ENCODE peak calls at places on chromosomes 4 and X, in five cellular contexts. One of them, this sample, is unnamed.
A peak's percentile ranks its signal among the peaks of the same experiment; 100 is the strongest.

GRCh38 chr4:164337219-164337944 is 416.5 kb upstream of the SMIM31 start:
- DNase-seq in MM.1S: no peak
- DNase-seq in mesenchymal stem cell: no peak
- DNase-seq in IMR-90: no peak
- DNase-seq in HCT116: no peak
- DNase-seq in this sample: no peak

GRCh38 chr4:185218312-185218711 is 8.9 kb downstream of the SNX25 start:
- DNase-seq in HCT116: no peak
- DNase-seq in mesenchymal stem cell: no peak
- DNase-seq in IMR-90: no peak
- DNase-seq in MM.1S: no peak
- DNase-seq in this sample: no peak

GRCh38 chrX:48043056-48043455 is 28.4 kb downstream of the ZNF630 start:
- DNase-seq in HCT116: no peak
- DNase-seq in IMR-90: no peak
- DNase-seq in mesenchymal stem cell: no peak
- DNase-seq in MM.1S: no peak
- DNase-seq in this sample: no peak

GRCh38 chrX:40167240-40168182 is 69.8 kb upstream of the BCOR start:
- DNase-seq in MM.1S: no peak
- DNase-seq in HCT116: no peak
- DNase-seq in IMR-90: no peak
- DNase-seq in mesenchymal stem cell: peak; percentile 57
- DNase-seq in this sample: no peak

GRCh38 chr4:128782875-128783614 is 26.5 kb upstream of the JADE1 start:
- DNase-seq in mesenchymal stem cell: no peak
- DNase-seq in HCT116: no peak
- DNase-seq in MM.1S: no peak
- DNase-seq in IMR-90: peak; percentile 58
- DNase-seq in this sample: peak; percentile 5

GRCh38 chr4:23373269-23373668 is 516.6 kb downstream of the PPARGC1A start:
- DNase-seq in HCT116: no peak
- DNase-seq in mesenchymal stem cell: peak; percentile 20
- DNase-seq in MM.1S: no peak
- DNase-seq in IMR-90: peak; percentile 4
- DNase-seq in this sample: peak; percentile 48

GRCh38 chrX:101357166-101357795 is 8.7 kb upstream of the TIMM8A start:
- DNase-seq in IMR-90: peak; percentile 12
- DNase-seq in mesenchymal stem cell: peak; percentile 28
- DNase-seq in HCT116: peak; percentile 18
- DNase-seq in MM.1S: peak; percentile 33
- DNase-seq in this sample: no peak

GRCh38 chr4:67533112-67533511 is 12.2 kb downstream of the CENPC start:
- DNase-seq in mesenchymal stem cell: no peak
- DNase-seq in MM.1S: no peak
- DNase-seq in IMR-90: no peak
- DNase-seq in HCT116: no peak
- DNase-seq in this sample: no peak

GRCh38 chr4:53861856-53862610 is 202.4 kb downstream of the CHIC2 start:
- DNase-seq in MM.1S: no peak
- DNase-seq in mesenchymal stem cell: peak; percentile 91
- DNase-seq in HCT116: no peak
- DNase-seq in IMR-90: peak; percentile 96
- DNase-seq in this sample: peak; percentile 67

GRCh38 chr4:186405957-186406356 is 140.0 kb downstream of the F11 start:
- DNase-seq in MM.1S: no peak
- DNase-seq in HCT116: no peak
- DNase-seq in mesenchymal stem cell: no peak
- DNase-seq in IMR-90: no peak
- DNase-seq in this sample: no peak
- H2AFZ ChIP-seq in MM.1S: no peak overlapping the region
- H2AFZ ChIP-seq in HCT116: no peak overlapping the region
- H2AFZ ChIP-seq in mesenchymal stem cell: no peak overlapping the region
- H2AFZ ChIP-seq in IMR-90: peak overlapping the region; percentile 51
- H2AFZ ChIP-seq in this sample: no peak overlapping the region

DNA sequence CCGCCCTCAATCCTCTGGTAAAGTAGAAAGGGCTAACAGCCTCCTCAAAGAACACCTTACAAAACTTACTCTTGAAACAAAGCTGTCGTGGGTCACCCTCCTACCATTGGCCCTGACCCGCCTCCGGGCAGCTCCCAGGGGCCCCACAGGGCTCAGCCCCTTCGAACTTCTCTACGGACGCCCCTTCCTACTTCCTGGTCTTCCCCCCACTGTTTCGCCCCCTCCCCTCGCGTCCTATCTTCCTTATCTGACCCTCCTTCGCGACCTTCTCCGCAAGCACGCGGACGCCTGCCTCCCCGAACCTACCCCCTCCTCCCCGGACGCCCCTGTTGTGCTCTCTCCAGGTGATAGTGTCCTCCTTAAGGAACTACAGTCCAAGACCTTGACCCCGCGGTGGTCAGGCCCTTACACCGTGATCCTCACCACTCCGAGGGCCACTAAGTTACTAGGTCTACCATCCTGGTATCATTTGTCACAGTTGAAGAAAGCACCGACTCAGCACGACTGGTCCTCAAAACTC is 963.1 kb downstream of the RPA4 start:
- DNase-seq in mesenchymal stem cell: no peak
- DNase-seq in IMR-90: no peak
- DNase-seq in HCT116: no peak
- DNase-seq in MM.1S: no peak
- DNase-seq in this sample: no peak
- H3K9me3 ChIP-seq in mesenchymal stem cell: peaks cover 7% of the 10 kb centered on the region
- H3K9me3 ChIP-seq in IMR-90: peaks cover 48% of the 10 kb centered on the region
- H3K9me3 ChIP-seq in HCT116: no peaks in the 10 kb centered on the region
- H3K9me3 ChIP-seq in MM.1S: no peaks in the 10 kb centered on the region
- H3K9me3 ChIP-seq in this sample: peaks cover 38% of the 10 kb centered on the region

DNA sequence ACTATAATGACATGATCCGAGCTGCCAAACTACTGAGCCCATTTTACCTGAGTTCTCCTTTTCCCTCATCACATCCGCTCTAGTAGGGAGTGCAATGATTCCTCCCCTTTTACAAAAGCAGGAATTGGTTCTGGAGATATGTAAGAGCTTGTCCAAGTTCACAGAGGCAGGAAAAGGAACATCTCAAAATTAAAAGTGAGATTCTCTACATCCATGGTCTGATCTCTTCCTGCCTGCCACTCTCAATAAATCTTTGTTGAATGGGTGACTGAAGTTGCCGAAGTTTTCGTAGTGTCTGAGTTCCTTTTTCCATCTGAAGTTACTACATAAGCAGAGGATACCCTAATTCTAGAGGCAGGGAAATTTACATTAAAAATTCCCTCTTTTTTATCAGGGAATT is at the start of gene FGFBP1:
- DNase-seq in IMR-90: no peak
- DNase-seq in mesenchymal stem cell: no peak
- DNase-seq in HCT116: no peak
- DNase-seq in MM.1S: no peak
- DNase-seq in this sample: no peak
- H3K9ac ChIP-seq in IMR-90: no peak within 1 kb of the TSS
- H3K9ac ChIP-seq in mesenchymal stem cell: no peak within 1 kb of the TSS
- H3K9ac ChIP-seq in HCT116: peak within 1 kb of the TSS; percentile 41
- H3K9ac ChIP-seq in MM.1S: no peak within 1 kb of the TSS
- H3K9ac ChIP-seq in this sample: peak within 1 kb of the TSS; percentile 77

GRCh38 chr4:158993895-158994294 is 109.0 kb upstream of the RAPGEF2 start:
- DNase-seq in MM.1S: no peak
- DNase-seq in IMR-90: no peak
- DNase-seq in HCT116: no peak
- DNase-seq in mesenchymal stem cell: no peak
- DNase-seq in this sample: no peak
- H2AFZ ChIP-seq in MM.1S: no peak overlapping the region
- H2AFZ ChIP-seq in IMR-90: no peak overlapping the region
- H2AFZ ChIP-seq in HCT116: no peak overlapping the region
- H2AFZ ChIP-seq in mesenchymal stem cell: no peak overlapping the region
- H2AFZ ChIP-seq in this sample: no peak overlapping the region

GRCh38 chrX:149881081-149881711 is at the start of gene MAGEA8:
- DNase-seq in IMR-90: no peak
- DNase-seq in HCT116: no peak
- DNase-seq in MM.1S: no peak
- DNase-seq in mesenchymal stem cell: no peak
- DNase-seq in this sample: no peak
- H3K9me3 ChIP-seq in IMR-90: no peaks in the 10 kb centered on the region
- H3K9me3 ChIP-seq in HCT116: no peaks in the 10 kb centered on the region
- H3K9me3 ChIP-seq in MM.1S: no peaks in the 10 kb centered on the region
- H3K9me3 ChIP-seq in mesenchymal stem cell: no peaks in the 10 kb centered on the region
- H3K9me3 ChIP-seq in this sample: peaks cover 7% of the 10 kb centered on the region

GRCh38 chrX:17860811-17861495 is at the start of gene RAI2:
- DNase-seq in HCT116: no peak
- DNase-seq in mesenchymal stem cell: no peak
- DNase-seq in IMR-90: no peak
- DNase-seq in MM.1S: no peak
- DNase-seq in this sample: no peak
- H3K9ac ChIP-seq in HCT116: no peak within 1 kb of the TSS
- H3K9ac ChIP-seq in mesenchymal stem cell: peak within 1 kb of the TSS; percentile 70
- H3K9ac ChIP-seq in IMR-90: no peak within 1 kb of the TSS
- H3K9ac ChIP-seq in MM.1S: no peak within 1 kb of the TSS
- H3K9ac ChIP-seq in this sample: no peak within 1 kb of the TSS

GRCh38 chrX:134548257-134548732 is 88.3 kb downstream of the HPRT1 start:
- DNase-seq in mesenchymal stem cell: peak; percentile 31
- DNase-seq in HCT116: no peak
- DNase-seq in IMR-90: no peak
- DNase-seq in MM.1S: peak; percentile 26
- DNase-seq in this sample: no peak
- H2AFZ ChIP-seq in mesenchymal stem cell: no peak overlapping the region
- H2AFZ ChIP-seq in HCT116: no peak overlapping the region
- H2AFZ ChIP-seq in IMR-90: no peak overlapping the region
- H2AFZ ChIP-seq in MM.1S: peak overlapping the region; percentile 82
- H2AFZ ChIP-seq in this sample: peak overlapping the region; percentile 87

DNA sequence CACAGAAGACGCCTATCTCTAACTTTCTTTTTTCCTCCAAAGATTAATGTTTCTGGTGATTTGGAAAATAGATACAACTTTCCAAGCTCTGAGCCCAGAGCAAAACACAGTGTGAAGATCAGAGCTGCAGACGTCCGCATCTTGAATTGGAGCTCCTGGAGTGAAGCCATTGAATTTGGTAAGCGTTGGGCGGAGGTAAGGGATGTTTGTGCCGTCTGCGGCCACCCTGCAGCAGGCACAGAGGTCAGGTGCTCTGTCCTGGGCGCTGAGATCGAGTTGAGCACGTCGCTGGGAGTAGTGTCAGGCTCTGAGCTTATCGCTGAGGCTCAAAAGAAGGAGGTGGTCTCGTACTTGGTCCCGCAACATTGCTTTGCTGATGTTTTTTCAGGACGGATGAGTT is 31.8 kb downstream of the CSF2RA start:
- DNase-seq in HCT116: no peak
- DNase-seq in mesenchymal stem cell: no peak
- DNase-seq in IMR-90: no peak
- DNase-seq in MM.1S: no peak
- DNase-seq in this sample: no peak
- H3K9me3 ChIP-seq in HCT116: no peaks in the 10 kb centered on the region
- H3K9me3 ChIP-seq in mesenchymal stem cell: peaks cover 4% of the 10 kb centered on the region
- H3K9me3 ChIP-seq in IMR-90: peaks cover 21% of the 10 kb centered on the region
- H3K9me3 ChIP-seq in MM.1S: no peaks in the 10 kb centered on the region
- H3K9me3 ChIP-seq in this sample: peaks cover 12% of the 10 kb centered on the region

GRCh38 chr4:139028191-139028661 is 12.6 kb downstream of the NOCT start:
- DNase-seq in MM.1S: peak; percentile 75
- DNase-seq in mesenchymal stem cell: no peak
- DNase-seq in IMR-90: no peak
- DNase-seq in HCT116: no peak
- DNase-seq in this sample: no peak

GRCh38 chr4:139035650-139036049 is 20.1 kb downstream of the NOCT start:
- DNase-seq in HCT116: no peak
- DNase-seq in MM.1S: no peak
- DNase-seq in IMR-90: no peak
- DNase-seq in mesenchymal stem cell: no peak
- DNase-seq in this sample: no peak

GRCh38 chr4:139025841-139026240 is 10.3 kb downstream of the NOCT start:
- DNase-seq in HCT116: no peak
- DNase-seq in MM.1S: no peak
- DNase-seq in IMR-90: peak; percentile 28
- DNase-seq in mesenchymal stem cell: no peak
- DNase-seq in this sample: no peak

GRCh38 chr4:139027771-139028170 is 12.2 kb downstream of the NOCT start:
- DNase-seq in mesenchymal stem cell: no peak
- DNase-seq in IMR-90: peak; percentile 70
- DNase-seq in MM.1S: no peak
- DNase-seq in HCT116: no peak
- DNase-seq in this sample: no peak

DNA sequence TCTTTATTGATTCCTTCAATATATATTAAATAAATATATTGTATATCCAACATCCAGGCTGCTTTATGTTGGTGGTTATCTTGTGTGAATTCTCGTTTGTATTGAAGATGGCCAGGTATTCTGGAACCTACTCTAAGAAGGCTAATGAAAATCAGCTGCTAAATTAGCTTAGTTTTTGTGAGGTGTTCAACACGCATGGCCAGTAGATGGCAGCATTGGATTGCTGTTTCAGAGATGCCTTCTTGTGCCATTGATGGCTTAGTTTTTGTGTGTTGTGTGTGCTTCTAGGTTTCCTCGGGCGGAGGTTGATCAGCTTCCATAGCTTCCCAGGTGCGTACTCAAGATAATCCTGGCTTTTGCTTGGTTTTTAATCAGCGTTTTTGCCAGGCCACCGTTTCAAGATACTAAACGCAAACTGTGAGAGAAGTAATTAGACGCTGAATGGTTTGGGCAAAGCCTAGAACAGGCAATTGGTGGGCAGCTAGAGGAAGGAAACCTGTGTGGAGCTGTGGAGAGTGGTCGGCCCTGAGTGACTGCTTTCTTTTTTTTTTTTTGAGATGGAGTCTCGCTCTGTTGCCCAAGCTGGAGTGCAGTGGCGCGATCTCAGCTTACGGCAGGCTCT is 15.1 kb downstream of the NOCT start:
- DNase-seq in HCT116: peak; percentile 61
- DNase-seq in IMR-90: peak; percentile 83
- DNase-seq in MM.1S: peak; percentile 79
- DNase-seq in mesenchymal stem cell: peak; percentile 84
- DNase-seq in this sample: peak; percentile 66
- H3K9ac ChIP-seq in HCT116: no peak overlapping the region
- H3K9ac ChIP-seq in IMR-90: no peak overlapping the region
- H3K9ac ChIP-seq in MM.1S: no peak overlapping the region
- H3K9ac ChIP-seq in mesenchymal stem cell: no peak overlapping the region
- H3K9ac ChIP-seq in this sample: no peak overlapping the region

GRCh38 chrX:109732319-109732779 is 708 bp downstream of the ACSL4 start:
- DNase-seq in MM.1S: peak; percentile 12
- DNase-seq in IMR-90: peak; percentile 59
- DNase-seq in HCT116: no peak
- DNase-seq in mesenchymal stem cell: peak; percentile 53
- DNase-seq in this sample: peak; percentile 39
- H2AFZ ChIP-seq in MM.1S: peak overlapping the region; percentile 73
- H2AFZ ChIP-seq in IMR-90: peak overlapping the region; percentile 86
- H2AFZ ChIP-seq in HCT116: no peak overlapping the region
- H2AFZ ChIP-seq in mesenchymal stem cell: no peak overlapping the region
- H2AFZ ChIP-seq in this sample: peak overlapping the region; percentile 65

This sample was measured in mammary epithelial cell.